ENCODE peak calls at places on chromosomes 5 and 9, in seven cellular contexts. One of them, this sample, is unnamed.

GRCh38 chr9:137811283-137811870 is 66.2 kb upstream of the CACNA1B start:
- DNase-seq in AG04450: no peak
- DNase-seq in PC-3: no peak
- DNase-seq in dorsolateral prefrontal cortex: no peak
- DNase-seq in heart right ventricle: no peak
- DNase-seq in choroid plexus epithelial cell: no peak
- DNase-seq in fibroblast of mammary gland: peak; percentile 17
- DNase-seq in this sample: no peak

GRCh38 chr5:58411372-58411771 is 48.5 kb downstream of the PLK2 start:
- DNase-seq in AG04450: no peak
- DNase-seq in dorsolateral prefrontal cortex: no peak
- DNase-seq in PC-3: peak; percentile 7
- DNase-seq in heart right ventricle: no peak
- DNase-seq in fibroblast of mammary gland: no peak
- DNase-seq in choroid plexus epithelial cell: no peak
- DNase-seq in this sample: no peak

GRCh38 chr9:89246840-89247239 is 64.2 kb upstream of the CKS2 start:
- DNase-seq in AG04450: no peak
- DNase-seq in heart right ventricle: no peak
- DNase-seq in PC-3: no peak
- DNase-seq in dorsolateral prefrontal cortex: no peak
- DNase-seq in fibroblast of mammary gland: no peak
- DNase-seq in choroid plexus epithelial cell: no peak
- DNase-seq in this sample: no peak

GRCh38 chr5:139061274-139061673 is 136.9 kb downstream of the SIL1 start:
- DNase-seq in dorsolateral prefrontal cortex: no peak
- DNase-seq in PC-3: peak; percentile 48
- DNase-seq in fibroblast of mammary gland: peak; percentile 81
- DNase-seq in heart right ventricle: peak; percentile 48
- DNase-seq in AG04450: no peak
- DNase-seq in choroid plexus epithelial cell: peak; percentile 72
- DNase-seq in this sample: peak; percentile 90

GRCh38 chr5:31469886-31470285 is 62.0 kb downstream of the DROSHA start:
- DNase-seq in AG04450: no peak
- DNase-seq in PC-3: no peak
- DNase-seq in choroid plexus epithelial cell: peak; percentile 34
- DNase-seq in dorsolateral prefrontal cortex: no peak
- DNase-seq in heart right ventricle: no peak
- DNase-seq in fibroblast of mammary gland: no peak
- DNase-seq in this sample: no peak

GRCh38 chr5:139470821-139471300 is at the start of gene SMIM33:
- DNase-seq in choroid plexus epithelial cell: no peak
- DNase-seq in fibroblast of mammary gland: no peak
- DNase-seq in heart right ventricle: no peak
- DNase-seq in PC-3: no peak
- DNase-seq in dorsolateral prefrontal cortex: no peak
- DNase-seq in AG04450: no peak
- DNase-seq in this sample: no peak

GRCh38 chr5:103490340-103490739 is 72.2 kb downstream of the NUDT12 start:
- DNase-seq in choroid plexus epithelial cell: no peak
- DNase-seq in fibroblast of mammary gland: no peak
- DNase-seq in heart right ventricle: no peak
- DNase-seq in PC-3: no peak
- DNase-seq in AG04450: no peak
- DNase-seq in dorsolateral prefrontal cortex: no peak
- DNase-seq in this sample: no peak

GRCh38 chr5:23446436-23446835 is 61.0 kb upstream of the PRDM9 start:
- DNase-seq in dorsolateral prefrontal cortex: no peak
- DNase-seq in heart right ventricle: peak; percentile 35
- DNase-seq in AG04450: no peak
- DNase-seq in fibroblast of mammary gland: peak; percentile 87
- DNase-seq in choroid plexus epithelial cell: peak; percentile 71
- DNase-seq in PC-3: peak; percentile 52
- DNase-seq in this sample: peak; percentile 83

GRCh38 chr5:154460172-154460571 is 14.4 kb downstream of the SAP30L start:
- DNase-seq in fibroblast of mammary gland: no peak
- DNase-seq in choroid plexus epithelial cell: no peak
- DNase-seq in dorsolateral prefrontal cortex: no peak
- DNase-seq in heart right ventricle: no peak
- DNase-seq in AG04450: no peak
- DNase-seq in PC-3: no peak
- DNase-seq in this sample: no peak

GRCh38 chr9:135296783-135297715 is 182.5 kb upstream of the PPP1R26 start:
- DNase-seq in fibroblast of mammary gland: no peak
- DNase-seq in dorsolateral prefrontal cortex: no peak
- DNase-seq in choroid plexus epithelial cell: no peak
- DNase-seq in heart right ventricle: no peak
- DNase-seq in AG04450: no peak
- DNase-seq in PC-3: no peak
- DNase-seq in this sample: no peak

GRCh38 chr9:2157277-2158105 is 142.3 kb downstream of the SMARCA2 start:
- DNase-seq in PC-3: peak; percentile 49
- DNase-seq in choroid plexus epithelial cell: peak; percentile 72
- DNase-seq in fibroblast of mammary gland: peak; percentile 81
- DNase-seq in dorsolateral prefrontal cortex: peak; percentile 56
- DNase-seq in heart right ventricle: no peak
- DNase-seq in AG04450: no peak
- DNase-seq in this sample: peak; percentile 74

GRCh38 chr9:74322661-74323314 is 174.3 kb upstream of the RORB start:
- DNase-seq in choroid plexus epithelial cell: no peak
- DNase-seq in PC-3: no peak
- DNase-seq in AG04450: no peak
- DNase-seq in dorsolateral prefrontal cortex: no peak
- DNase-seq in heart right ventricle: no peak
- DNase-seq in fibroblast of mammary gland: no peak
- DNase-seq in this sample: no peak

GRCh38 chr9:130500340-130500771 is 55.6 kb downstream of the ASS1 start:
- DNase-seq in choroid plexus epithelial cell: no peak
- DNase-seq in AG04450: no peak
- DNase-seq in PC-3: peak; percentile 8
- DNase-seq in fibroblast of mammary gland: no peak
- DNase-seq in dorsolateral prefrontal cortex: no peak
- DNase-seq in heart right ventricle: no peak
- DNase-seq in this sample: no peak

GRCh38 chr9:37913480-37914153 is 9.7 kb upstream of the SLC25A51 start:
- DNase-seq in dorsolateral prefrontal cortex: peak; percentile 93
- DNase-seq in heart right ventricle: peak; percentile 81
- DNase-seq in AG04450: no peak
- DNase-seq in PC-3: peak; percentile 86
- DNase-seq in fibroblast of mammary gland: peak; percentile 72
- DNase-seq in choroid plexus epithelial cell: peak; percentile 74
- DNase-seq in this sample: peak; percentile 82
- TF ChIP-seq CTCF in dorsolateral prefrontal cortex: peak; percentile 99
- TF ChIP-seq CTCF in heart right ventricle: peak; percentile 100
- TF ChIP-seq CTCF in AG04450: peak; percentile 99
- TF ChIP-seq CTCF in PC-3: peak; percentile 93
- TF ChIP-seq CTCF in fibroblast of mammary gland: peak; percentile 99
- TF ChIP-seq CTCF in choroid plexus epithelial cell: peak; percentile 97
- TF ChIP-seq CTCF in this sample: peak; percentile 98

GRCh38 chr5:135122797-135123196 is 88.8 kb upstream of the PITX1 start:
- DNase-seq in PC-3: no peak
- DNase-seq in dorsolateral prefrontal cortex: no peak
- DNase-seq in heart right ventricle: no peak
- DNase-seq in fibroblast of mammary gland: no peak
- DNase-seq in choroid plexus epithelial cell: no peak
- DNase-seq in AG04450: no peak
- DNase-seq in this sample: no peak
- H3K4me3 ChIP-seq in PC-3: no peak overlapping the region
- H3K4me3 ChIP-seq in dorsolateral prefrontal cortex: no peak overlapping the region
- H3K4me3 ChIP-seq in heart right ventricle: no peak overlapping the region
- H3K4me3 ChIP-seq in fibroblast of mammary gland: no peak overlapping the region
- H3K4me3 ChIP-seq in choroid plexus epithelial cell: no peak overlapping the region
- H3K4me3 ChIP-seq in AG04450: no peak overlapping the region
- H3K4me3 ChIP-seq in this sample: no peak overlapping the region

GRCh38 chr5:112604741-112605390 is 132.8 kb upstream of the APC start:
- DNase-seq in heart right ventricle: no peak
- DNase-seq in choroid plexus epithelial cell: peak; percentile 4
- DNase-seq in AG04450: no peak
- DNase-seq in dorsolateral prefrontal cortex: no peak
- DNase-seq in fibroblast of mammary gland: peak; percentile 11
- DNase-seq in PC-3: peak; percentile 28
- DNase-seq in this sample: peak; percentile 17
- TF ChIP-seq CTCF in heart right ventricle: peak; percentile 37
- TF ChIP-seq CTCF in choroid plexus epithelial cell: no peak
- TF ChIP-seq CTCF in AG04450: peak; percentile 8
- TF ChIP-seq CTCF in dorsolateral prefrontal cortex: peak; percentile 60
- TF ChIP-seq CTCF in fibroblast of mammary gland: peak; percentile 20
- TF ChIP-seq CTCF in PC-3: peak; percentile 50
- TF ChIP-seq CTCF in this sample: no peak

GRCh38 chr5:175417384-175417783 is 26.6 kb downstream of the DRD1 start:
- DNase-seq in PC-3: no peak
- DNase-seq in choroid plexus epithelial cell: no peak
- DNase-seq in fibroblast of mammary gland: no peak
- DNase-seq in dorsolateral prefrontal cortex: no peak
- DNase-seq in heart right ventricle: no peak
- DNase-seq in AG04450: no peak
- DNase-seq in this sample: no peak
- H3K4me3 ChIP-seq in PC-3: no peak overlapping the region
- H3K4me3 ChIP-seq in choroid plexus epithelial cell: no peak overlapping the region
- H3K4me3 ChIP-seq in fibroblast of mammary gland: no peak overlapping the region
- H3K4me3 ChIP-seq in dorsolateral prefrontal cortex: no peak overlapping the region
- H3K4me3 ChIP-seq in heart right ventricle: no peak overlapping the region
- H3K4me3 ChIP-seq in AG04450: no peak overlapping the region
- H3K4me3 ChIP-seq in this sample: no peak overlapping the region

DNA sequence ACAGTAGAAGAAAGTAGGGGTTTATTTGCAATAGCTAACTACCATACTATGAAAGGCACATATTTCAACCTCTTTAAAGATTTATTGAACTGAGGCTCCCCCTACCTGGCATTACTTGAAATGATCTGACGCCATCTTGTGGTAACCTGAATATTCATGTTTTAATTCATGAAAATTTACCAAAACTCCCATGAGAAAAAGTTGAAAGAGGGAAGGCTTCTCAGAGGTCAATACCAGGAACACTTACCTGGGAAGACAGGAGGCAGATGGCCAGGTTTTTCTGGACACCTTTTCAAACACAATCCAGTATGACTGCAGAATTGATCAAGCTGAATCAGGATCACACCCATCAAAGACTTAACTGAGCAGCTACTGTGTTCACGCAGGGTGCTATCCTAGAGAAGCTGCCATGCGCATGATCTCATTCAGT is 9.4 kb downstream of the PRELID2 start:
- DNase-seq in choroid plexus epithelial cell: peak; percentile 84
- DNase-seq in AG04450: no peak
- DNase-seq in fibroblast of mammary gland: peak; percentile 70
- DNase-seq in PC-3: peak; percentile 66
- DNase-seq in heart right ventricle: no peak
- DNase-seq in dorsolateral prefrontal cortex: no peak
- DNase-seq in this sample: peak; percentile 79
- TF ChIP-seq CTCF in choroid plexus epithelial cell: peak; percentile 78
- TF ChIP-seq CTCF in AG04450: peak; percentile 90
- TF ChIP-seq CTCF in fibroblast of mammary gland: peak; percentile 85
- TF ChIP-seq CTCF in PC-3: peak; percentile 91
- TF ChIP-seq CTCF in heart right ventricle: peak; percentile 79
- TF ChIP-seq CTCF in dorsolateral prefrontal cortex: peak; percentile 91
- TF ChIP-seq CTCF in this sample: peak; percentile 70

DNA sequence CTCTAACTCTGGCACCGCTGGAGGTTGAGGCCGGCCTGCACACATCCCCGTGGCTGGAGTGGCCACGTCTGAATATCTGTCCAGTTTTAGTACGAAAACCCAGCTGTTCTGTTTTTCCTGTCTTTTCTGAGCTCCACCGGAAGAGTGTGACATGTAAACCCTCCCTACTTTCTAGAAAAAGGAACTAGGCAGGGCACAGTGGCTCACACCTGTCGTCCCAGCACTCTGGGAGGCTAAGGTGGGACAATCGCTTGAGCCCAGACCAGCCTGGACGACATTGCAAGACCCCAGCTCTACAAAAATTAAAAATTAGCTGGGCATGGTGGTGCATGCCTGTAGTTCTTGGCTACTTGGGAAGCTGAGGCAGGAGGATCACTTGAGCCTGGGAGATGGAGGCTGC is 8.2 kb upstream of the PHYKPL start:
- DNase-seq in heart right ventricle: no peak
- DNase-seq in PC-3: no peak
- DNase-seq in choroid plexus epithelial cell: no peak
- DNase-seq in fibroblast of mammary gland: no peak
- DNase-seq in AG04450: no peak
- DNase-seq in dorsolateral prefrontal cortex: no peak
- DNase-seq in this sample: no peak
- H3K4me3 ChIP-seq in heart right ventricle: peak overlapping the region; percentile 12
- H3K4me3 ChIP-seq in PC-3: no peak overlapping the region
- H3K4me3 ChIP-seq in choroid plexus epithelial cell: no peak overlapping the region
- H3K4me3 ChIP-seq in fibroblast of mammary gland: no peak overlapping the region
- H3K4me3 ChIP-seq in AG04450: no peak overlapping the region
- H3K4me3 ChIP-seq in dorsolateral prefrontal cortex: no peak overlapping the region
- H3K4me3 ChIP-seq in this sample: no peak overlapping the region